ENCODE peak calls at places on chromosomes 5 and 9, in five cellular contexts. One of them, this sample, is unnamed.

GRCh38 chr5:160460377-160461049 is 38.9 kb downstream of the PTTG1 start:
- DNase-seq in cardiac fibroblast: no peak
- DNase-seq in left colon: no peak
- DNase-seq in NCI-H1092: no peak
- DNase-seq in heart right ventricle: no peak
- DNase-seq in this sample: no peak

GRCh38 chr5:180001742-180002141 is 69.8 kb downstream of the RNF130 start:
- DNase-seq in cardiac fibroblast: no peak
- DNase-seq in heart right ventricle: no peak
- DNase-seq in left colon: no peak
- DNase-seq in NCI-H1092: no peak
- DNase-seq in this sample: no peak

GRCh38 chr9:116482740-116483139 is 204.4 kb upstream of the TRIM32 start:
- DNase-seq in heart right ventricle: no peak
- DNase-seq in cardiac fibroblast: peak; percentile 76
- DNase-seq in left colon: no peak
- DNase-seq in NCI-H1092: peak; percentile 12
- DNase-seq in this sample: peak; percentile 56

GRCh38 chr5:23433534-23434306 is 73.7 kb upstream of the PRDM9 start:
- DNase-seq in cardiac fibroblast: no peak
- DNase-seq in left colon: no peak
- DNase-seq in heart right ventricle: no peak
- DNase-seq in NCI-H1092: no peak
- DNase-seq in this sample: no peak

GRCh38 chr5:2143088-2143487 is 260.4 kb upstream of the IRX4 start:
- DNase-seq in left colon: no peak
- DNase-seq in NCI-H1092: no peak
- DNase-seq in heart right ventricle: no peak
- DNase-seq in cardiac fibroblast: no peak
- DNase-seq in this sample: no peak

GRCh38 chr5:106875591-106876297 is 795.0 kb downstream of the EFNA5 start:
- DNase-seq in heart right ventricle: no peak
- DNase-seq in NCI-H1092: no peak
- DNase-seq in cardiac fibroblast: peak; percentile 16
- DNase-seq in left colon: no peak
- DNase-seq in this sample: peak; percentile 33

GRCh38 chr5:143694357-143694756 is 117.6 kb upstream of the HMHB1 start:
- DNase-seq in heart right ventricle: no peak
- DNase-seq in NCI-H1092: no peak
- DNase-seq in left colon: no peak
- DNase-seq in cardiac fibroblast: no peak
- DNase-seq in this sample: no peak

GRCh38 chr5:132460835-132461230 is 29.7 kb downstream of the IRF1 start:
- DNase-seq in NCI-H1092: no peak
- DNase-seq in left colon: no peak
- DNase-seq in cardiac fibroblast: no peak
- DNase-seq in heart right ventricle: no peak
- DNase-seq in this sample: no peak

GRCh38 chr5:157109744-157110143 is 900 bp upstream of the HAVCR2 start:
- DNase-seq in NCI-H1092: no peak
- DNase-seq in heart right ventricle: no peak
- DNase-seq in cardiac fibroblast: no peak
- DNase-seq in left colon: no peak
- DNase-seq in this sample: no peak

GRCh38 chr9:34514816-34515215 is 8.0 kb downstream of the ENHO start:
- DNase-seq in left colon: no peak
- DNase-seq in cardiac fibroblast: no peak
- DNase-seq in heart right ventricle: no peak
- DNase-seq in NCI-H1092: no peak
- DNase-seq in this sample: no peak

GRCh38 chr9:126915281-126915816 is 767 bp downstream of the RALGPS1 start:
- DNase-seq in cardiac fibroblast: no peak
- DNase-seq in NCI-H1092: no peak
- DNase-seq in heart right ventricle: peak; percentile 37
- DNase-seq in left colon: peak; percentile 84
- DNase-seq in this sample: peak; percentile 33

GRCh38 chr5:6158974-6159863 is 219.1 kb downstream of the MED10 start:
- DNase-seq in cardiac fibroblast: peak; percentile 57
- DNase-seq in left colon: no peak
- DNase-seq in NCI-H1092: peak; percentile 50
- DNase-seq in heart right ventricle: no peak
- DNase-seq in this sample: no peak

GRCh38 chr9:4547016-4547415 is 56.7 kb downstream of the SLC1A1 start:
- DNase-seq in cardiac fibroblast: peak; percentile 56
- DNase-seq in left colon: no peak
- DNase-seq in NCI-H1092: no peak
- DNase-seq in heart right ventricle: no peak
- DNase-seq in this sample: no peak

GRCh38 chr5:132865668-132866341 is 464 bp downstream of the GDF9 start:
- DNase-seq in cardiac fibroblast: no peak
- DNase-seq in heart right ventricle: no peak
- DNase-seq in NCI-H1092: no peak
- DNase-seq in left colon: no peak
- DNase-seq in this sample: no peak

GRCh38 chr9:89919171-89919681 is 314.4 kb downstream of the GADD45G start:
- DNase-seq in heart right ventricle: peak; percentile 33
- DNase-seq in cardiac fibroblast: peak; percentile 8
- DNase-seq in NCI-H1092: peak; percentile 43
- DNase-seq in left colon: peak; percentile 54
- DNase-seq in this sample: no peak

GRCh38 chr9:115036691-115037090 is 81.3 kb downstream of the TNC start:
- DNase-seq in heart right ventricle: no peak
- DNase-seq in cardiac fibroblast: no peak
- DNase-seq in left colon: no peak
- DNase-seq in NCI-H1092: no peak
- DNase-seq in this sample: no peak

GRCh38 chr5:34895641-34896419 is 19.5 kb downstream of the RAD1 start:
- DNase-seq in left colon: no peak
- DNase-seq in heart right ventricle: no peak
- DNase-seq in NCI-H1092: no peak
- DNase-seq in cardiac fibroblast: peak; percentile 48
- DNase-seq in this sample: no peak

GRCh38 chr5:142095035-142095434 is 13.5 kb upstream of the NDFIP1 start:
- DNase-seq in heart right ventricle: no peak
- DNase-seq in cardiac fibroblast: no peak
- DNase-seq in NCI-H1092: no peak
- DNase-seq in left colon: no peak
- DNase-seq in this sample: no peak

GRCh38 chr5:1030801-1031271 is 22.2 kb downstream of the NKD2 start:
- DNase-seq in left colon: no peak
- DNase-seq in cardiac fibroblast: no peak
- DNase-seq in NCI-H1092: no peak
- DNase-seq in heart right ventricle: peak; percentile 9
- DNase-seq in this sample: peak; percentile 14

GRCh38 chr9:106758911-106759310 is 104.1 kb upstream of the ZNF462 start:
- DNase-seq in left colon: no peak
- DNase-seq in NCI-H1092: no peak
- DNase-seq in cardiac fibroblast: peak; percentile 4
- DNase-seq in heart right ventricle: no peak
- DNase-seq in this sample: no peak

This sample was measured in right cardiac atrium.